ENCODE peak calls at places on chromosomes 3 and 15, in nine cellular contexts. D is sigmoid colon, A is HL-60, K is esophagus muscularis mucosa, F is breast epithelium, Y is HCT116, P is spleen, X is GM23338, J is prostate gland. B is an unnamed sample.

GRCh38 chr3:152264378-152264777 is 4.4 kb upstream of the MBNL1 start:
- DNase-seq in P (no peak), X (no peak), Y (no peak), K (no peak), A (no peak), F (no peak), D (no peak), J (no peak), B (no peak)

GRCh38 chr3:143586565-143586964 is 261.7 kb downstream of the SLC9A9 start:
- DNase-seq in Y (no peak), K (no peak), P (no peak), X (no peak), J (peak), A (no peak), F (no peak), D (no peak), B (no peak)

GRCh38 chr15:70376929-70377691 is 279.4 kb upstream of the TLE3 start:
- DNase-seq in Y (no peak), P (no peak), A (peak), X (peak), D (peak), K (peak), J (no peak), F (no peak), B (peak)

GRCh38 chr3:139764936-139765335 is 87.2 kb upstream of the NMNAT3 start:
- DNase-seq in K (peak), A (no peak), P (no peak), Y (no peak), X (no peak), J (no peak), F (no peak), D (no peak), B (no peak)

GRCh38 chr15:79872358-79873017 is 24.3 kb downstream of the MTHFS start:
- DNase-seq in A (no peak), P (no peak), Y (no peak), J (no peak), D (no peak), X (peak), F (no peak), K (no peak), B (no peak)

GRCh38 chr15:41988896-41989572 is 16.7 kb upstream of the EHD4 start:
- DNase-seq in K (no peak), P (no peak), X (no peak), Y (no peak), F (peak), J (no peak), D (no peak), A (no peak), B (no peak)

GRCh38 chr3:10286596-10287295 is 6.0 kb downstream of the GHRL start:
- DNase-seq in J (peak), P (no peak), Y (peak), D (no peak), K (no peak), X (peak), A (no peak), F (no peak), B (no peak)

GRCh38 chr3:55484191-55484644 is 2.9 kb downstream of the WNT5A start:
- DNase-seq in P (no peak), F (no peak), X (peak), Y (no peak), J (no peak), K (no peak), D (no peak), A (no peak), B (no peak)

GRCh38 chr15:83108266-83109219 is 1.1 kb downstream of the TM6SF1 start:
- DNase-seq in P (peak), J (no peak), X (peak), A (peak), K (no peak), F (no peak), Y (no peak), D (peak), B (no peak)

GRCh38 chr15:58742022-58742421 is 7.5 kb downstream of the ADAM10 start:
- DNase-seq in J (no peak), D (no peak), F (no peak), P (no peak), X (no peak), K (no peak), Y (no peak), A (no peak), B (no peak)

GRCh38 chr3:159126261-159127020 is 324.6 kb downstream of the MFSD1 start:
- DNase-seq in J (no peak), A (no peak), F (no peak), K (no peak), P (no peak), X (no peak), Y (no peak), D (no peak), B (no peak)

GRCh38 chr3:197335428-197336132 is 37.2 kb upstream of the DLG1 start:
- DNase-seq in A (no peak), F (no peak), X (no peak), P (no peak), K (no peak), Y (no peak), J (no peak), D (no peak), B (peak)

GRCh38 chr15:101641134-101641764 is 10.9 kb downstream of the TM2D3 start:
- DNase-seq in A (peak), F (peak), X (peak), P (peak), D (peak), K (peak), Y (peak), J (peak), B (no peak)

GRCh38 chr3:56469141-56469540 is 874 bp upstream of the ERC2 start:
- DNase-seq in P (no peak), A (no peak), J (no peak), K (no peak), D (no peak), F (no peak), Y (no peak), X (no peak), B (no peak)

GRCh38 chr3:126464997-126465396 is 10.7 kb downstream of the ZXDC start:
- DNase-seq in X (no peak), P (peak), D (peak), Y (no peak), K (no peak), A (no peak), J (no peak), F (no peak), B (no peak)

GRCh38 chr3:116852801-116853200 is 143.2 kb downstream of the TUSC7 start:
- DNase-seq in D (no peak), P (no peak), F (no peak), J (no peak), X (no peak), K (no peak), A (no peak), Y (no peak), B (no peak)

GRCh38 chr3:149449799-149450198 is 24.7 kb upstream of the TM4SF4 start:
- DNase-seq in P (no peak), A (no peak), J (no peak), X (peak), D (no peak), K (peak), Y (no peak), F (no peak), B (no peak)

DNA sequence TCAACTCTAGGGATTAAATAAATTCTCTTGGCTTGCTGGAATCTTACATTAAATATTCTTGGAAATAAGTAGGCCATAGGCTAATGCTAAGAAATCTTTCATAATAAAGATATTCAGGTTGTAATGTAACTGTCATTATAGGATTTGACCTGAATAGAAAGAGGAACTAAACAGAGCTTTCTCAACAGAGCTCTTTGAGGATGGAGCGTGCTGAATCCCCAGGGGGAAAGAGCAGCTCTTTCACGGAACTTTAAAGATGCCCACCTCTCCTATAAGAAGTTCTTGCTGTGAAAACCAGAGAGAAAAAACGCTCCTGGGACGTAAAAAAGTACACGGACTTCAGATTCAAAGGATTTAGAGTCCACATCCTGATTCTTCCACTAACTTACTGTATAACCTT is 77.9 kb downstream of the NTRK3 start:
- DNase-seq in J (no peak), K (no peak), P (no peak), D (no peak), Y (no peak), X (no peak), A (no peak), F (no peak), B (no peak)
- H3K4me3 ChIP-seq in J (no peak), K (no peak), P (no peak), D (no peak), Y (no peak), X (no peak), A (no peak), F (no peak), B (no peak)

DNA sequence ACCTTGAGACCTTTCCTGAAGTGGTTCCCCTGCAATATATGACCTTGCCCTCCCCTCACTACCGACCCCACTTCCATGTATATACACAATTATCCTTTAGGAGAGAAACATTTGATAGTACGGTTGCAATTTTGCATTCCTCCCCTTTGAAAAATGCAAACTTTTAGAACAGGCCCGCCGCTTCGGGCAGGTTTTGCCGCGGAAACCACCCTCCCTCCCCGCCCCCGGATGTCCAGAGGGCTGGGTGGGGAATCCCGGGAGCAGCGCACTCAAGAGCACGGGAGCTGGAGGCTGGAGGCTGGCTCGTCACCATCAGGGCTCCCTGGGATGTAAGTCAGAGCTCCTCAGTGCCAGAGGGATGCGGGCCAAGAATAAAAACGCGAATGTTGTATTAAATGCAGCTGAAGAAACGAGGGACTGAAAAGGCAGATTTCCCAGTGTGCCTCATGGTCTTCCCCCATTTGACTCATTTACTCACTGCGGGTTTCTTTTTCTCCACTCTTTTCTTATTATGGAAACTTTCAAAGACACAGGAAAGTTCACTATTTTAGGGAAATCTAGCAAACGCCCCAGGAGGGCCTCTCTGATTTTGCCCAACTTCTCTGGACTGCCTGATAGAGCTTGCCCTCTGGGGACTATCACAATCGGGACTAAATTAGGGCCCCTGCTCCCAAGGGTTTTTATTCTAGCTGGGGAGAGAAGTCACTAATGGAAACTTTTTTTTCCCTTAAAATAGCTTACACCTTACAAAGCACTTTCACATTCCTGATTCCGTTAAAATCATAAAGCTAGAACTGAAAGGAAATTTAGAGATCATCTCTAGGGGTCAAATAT is 2.9 kb upstream of the USP3 start:
- DNase-seq in K (no peak), A (no peak), D (peak), J (peak), P (peak), X (peak), Y (no peak), F (peak), B (no peak)
- TF ChIP-seq POLR2AphosphoS5 in K (peak), A (no peak), D (peak), J (peak), P (peak), X (no peak), Y (peak), F (peak), B (peak)

DNA sequence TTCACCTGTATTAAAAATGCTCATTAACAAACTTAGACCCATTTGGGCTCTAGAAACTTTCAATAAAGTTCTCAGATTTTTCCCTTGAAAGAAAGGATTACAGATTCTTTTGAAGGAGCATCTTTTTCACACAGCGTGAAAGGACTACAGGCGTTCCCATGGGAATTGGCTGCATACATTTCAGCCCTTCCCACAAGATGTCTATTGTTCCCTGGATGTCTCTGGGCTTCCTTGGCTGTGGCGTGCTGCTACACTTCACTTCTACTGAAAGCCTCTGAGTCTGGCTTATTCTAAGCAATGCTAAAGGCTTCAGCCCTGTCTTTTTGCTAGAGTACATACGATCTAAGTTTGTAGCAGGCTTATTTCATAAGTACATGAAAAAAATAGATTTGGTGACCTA is 1.4 kb downstream of the VEPH1 start:
- DNase-seq in X (peak), Y (no peak), D (no peak), F (no peak), P (no peak), J (no peak), K (no peak), A (no peak), B (no peak)
- H3K4me3 ChIP-seq in X (no peak), Y (no peak), D (no peak), F (no peak), P (no peak), J (no peak), K (no peak), A (no peak), B (no peak)

DNA sequence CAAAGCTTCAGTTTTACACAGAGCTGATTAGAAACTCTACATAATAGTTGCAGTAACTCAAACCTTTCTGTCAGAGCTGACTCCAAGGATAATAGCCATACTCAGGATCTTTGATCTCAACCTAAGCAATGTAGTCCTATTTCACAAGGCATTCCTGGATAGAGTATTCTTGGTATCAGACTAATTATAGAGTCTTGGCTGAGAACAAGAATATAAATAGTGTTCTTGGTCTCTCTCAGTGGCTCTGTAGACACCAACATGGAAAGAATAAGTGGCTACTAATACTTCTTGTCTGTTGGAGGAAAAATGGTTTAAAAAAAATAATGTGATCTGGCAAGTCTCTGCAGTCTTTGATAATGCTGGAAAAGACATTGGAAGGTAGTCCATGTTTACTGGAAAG is 55.7 kb downstream of the RIOX2 start:
- DNase-seq in K (no peak), D (no peak), P (no peak), Y (no peak), J (no peak), F (no peak), X (no peak), A (no peak), B (no peak)
- TF ChIP-seq POLR2AphosphoS5 in K (no peak), D (no peak), P (no peak), Y (no peak), J (no peak), F (no peak), X (no peak), A (no peak), B (no peak)

GRCh38 chr3:181728470-181728869 is 16.7 kb downstream of the SOX2 start:
- DNase-seq in D (no peak), J (no peak), A (no peak), K (no peak), Y (no peak), X (no peak), P (no peak), F (no peak), B (no peak)
- H3K4me3 ChIP-seq in D (no peak), J (no peak), A (no peak), K (no peak), Y (no peak), X (peak), P (no peak), F (no peak), B (no peak)

DNA sequence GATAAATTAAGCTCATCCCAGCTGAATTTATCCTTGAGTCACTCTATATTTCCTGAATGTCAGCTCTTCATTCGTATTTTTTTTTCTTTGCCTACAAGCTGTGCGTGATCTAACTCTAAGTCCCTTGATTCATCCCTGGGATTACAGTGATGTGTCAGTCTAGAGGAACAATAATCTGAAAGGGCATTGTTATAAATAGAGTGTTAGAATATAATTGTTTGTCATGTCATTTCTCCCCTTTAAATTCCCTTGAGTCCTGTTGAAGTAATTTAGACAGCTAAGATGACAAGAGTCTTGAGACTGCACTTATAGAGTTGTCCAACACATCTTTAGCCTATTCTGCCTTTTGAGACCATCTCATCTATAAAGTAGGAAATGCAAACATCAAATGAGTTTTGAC is 621.8 kb downstream of the ZIC1 start:
- DNase-seq in X (no peak), D (no peak), Y (no peak), K (no peak), F (no peak), A (no peak), P (no peak), J (no peak), B (no peak)
- TF ChIP-seq POLR2AphosphoS5 in X (no peak), D (no peak), Y (no peak), K (no peak), F (no peak), A (no peak), P (no peak), J (no peak), B (no peak)